ENCODE peak calls at places on chromosomes 13 and 19, in four cellular contexts. One of them, this sample, is unnamed.

GRCh38 chr19:13347351-13347750 is 158.9 kb downstream of the CACNA1A start:
- DNase-seq in HepG2: no peak
- DNase-seq in K562: no peak
- DNase-seq in GM12878: no peak
- DNase-seq in this sample: no peak

GRCh38 chr13:109869312-109870237 is 83.2 kb upstream of the IRS2 start:
- DNase-seq in HepG2: no peak
- DNase-seq in K562: peak
- DNase-seq in GM12878: no peak
- DNase-seq in this sample: peak

GRCh38 chr13:93226623-93227279 is at the start of gene GPC6:
- DNase-seq in HepG2: peak
- DNase-seq in K562: peak
- DNase-seq in GM12878: no peak
- DNase-seq in this sample: peak

GRCh38 chr19:1166872-1167573 is 7.0 kb downstream of the SBNO2 start:
- DNase-seq in HepG2: no peak
- DNase-seq in K562: no peak
- DNase-seq in GM12878: no peak
- DNase-seq in this sample: no peak

GRCh38 chr13:80059789-80060188 is 281.1 kb downstream of the SPRY2 start:
- DNase-seq in HepG2: no peak
- DNase-seq in K562: no peak
- DNase-seq in GM12878: no peak
- DNase-seq in this sample: no peak

GRCh38 chr19:47305309-47305751 is 4.3 kb upstream of the C5AR1 start:
- DNase-seq in HepG2: peak
- DNase-seq in K562: peak
- DNase-seq in GM12878: peak
- DNase-seq in this sample: peak

GRCh38 chr13:20799726-20800416 is 26.1 kb upstream of the EEF1AKMT1 start:
- DNase-seq in HepG2: no peak
- DNase-seq in K562: no peak
- DNase-seq in GM12878: no peak
- DNase-seq in this sample: peak

GRCh38 chr13:99995503-99996176 is 14.1 kb downstream of the ZIC2 start:
- DNase-seq in HepG2: no peak
- DNase-seq in K562: no peak
- DNase-seq in GM12878: no peak
- DNase-seq in this sample: no peak

GRCh38 chr13:35474551-35474950 is 1.9 kb downstream of the MAB21L1 start:
- DNase-seq in HepG2: no peak
- DNase-seq in K562: no peak
- DNase-seq in GM12878: no peak
- DNase-seq in this sample: no peak

GRCh38 chr13:31733066-31733465 is 6.3 kb upstream of the RXFP2 start:
- DNase-seq in HepG2: no peak
- DNase-seq in K562: no peak
- DNase-seq in GM12878: no peak
- DNase-seq in this sample: peak

GRCh38 chr19:28908941-28909340 is 304.0 kb downstream of the UQCRFS1 start:
- DNase-seq in HepG2: no peak
- DNase-seq in K562: no peak
- DNase-seq in GM12878: no peak
- DNase-seq in this sample: no peak

GRCh38 chr19:47609885-47610545 is 1.1 kb downstream of the BICRA start:
- DNase-seq in HepG2: peak
- DNase-seq in K562: peak
- DNase-seq in GM12878: no peak
- DNase-seq in this sample: peak

GRCh38 chr19:57063070-57063469 is 56.7 kb upstream of the USP29 start:
- DNase-seq in HepG2: no peak
- DNase-seq in K562: no peak
- DNase-seq in GM12878: no peak
- DNase-seq in this sample: no peak

GRCh38 chr13:99467764-99468163 is 33.5 kb upstream of the TM9SF2 start:
- DNase-seq in HepG2: no peak
- DNase-seq in K562: no peak
- DNase-seq in GM12878: no peak
- DNase-seq in this sample: peak

GRCh38 chr13:47175172-47175806 is 278.4 kb upstream of the HTR2A start:
- DNase-seq in HepG2: no peak
- DNase-seq in K562: no peak
- DNase-seq in GM12878: no peak
- DNase-seq in this sample: peak

GRCh38 chr19:43545981-43546380 is 13.0 kb downstream of the ZNF575 start:
- DNase-seq in HepG2: no peak
- DNase-seq in K562: no peak
- DNase-seq in GM12878: no peak
- DNase-seq in this sample: no peak

GRCh38 chr19:4523306-4524110 is 5.2 kb upstream of the PLIN4 start:
- DNase-seq in HepG2: peak
- DNase-seq in K562: peak
- DNase-seq in GM12878: no peak
- DNase-seq in this sample: peak

GRCh38 chr13:109309625-109310363 is 476.6 kb downstream of the IRS2 start:
- DNase-seq in HepG2: peak
- DNase-seq in K562: no peak
- DNase-seq in GM12878: no peak
- DNase-seq in this sample: no peak

GRCh38 chr13:44866512-44866911 is 122.8 kb downstream of the NUFIP1 start:
- DNase-seq in HepG2: no peak
- DNase-seq in K562: no peak
- DNase-seq in GM12878: no peak
- DNase-seq in this sample: no peak

GRCh38 chr13:39493966-39494365 is 109.0 kb downstream of the LHFPL6 start:
- DNase-seq in HepG2: no peak
- DNase-seq in K562: no peak
- DNase-seq in GM12878: no peak
- DNase-seq in this sample: no peak

GRCh38 chr19:16247353-16248182 is 49.9 kb downstream of the AP1M1 start:
- DNase-seq in HepG2: peak
- DNase-seq in K562: peak
- DNase-seq in GM12878: peak
- DNase-seq in this sample: peak

GRCh38 chr19:7072541-7072940 is 3.0 kb downstream of the ZNF557 start:
- DNase-seq in HepG2: no peak
- DNase-seq in K562: no peak
- DNase-seq in GM12878: no peak
- DNase-seq in this sample: no peak

GRCh38 chr13:35994131-35994966 is 136.8 kb downstream of the DCLK1 start:
- DNase-seq in HepG2: no peak
- DNase-seq in K562: no peak
- DNase-seq in GM12878: no peak
- DNase-seq in this sample: peak

GRCh38 chr13:110209950-110210603 is 96.9 kb downstream of the COL4A1 start:
- DNase-seq in HepG2: no peak
- DNase-seq in K562: no peak
- DNase-seq in GM12878: no peak
- DNase-seq in this sample: no peak

GRCh38 chr13:48235100-48235813 is 2.3 kb downstream of the ITM2B start:
- DNase-seq in HepG2: no peak
- DNase-seq in K562: no peak
- DNase-seq in GM12878: peak
- DNase-seq in this sample: peak

GRCh38 chr19:57813919-57814504 is 701 bp downstream of the ZNF552 start:
- DNase-seq in HepG2: peak
- DNase-seq in K562: peak
- DNase-seq in GM12878: no peak
- DNase-seq in this sample: no peak

GRCh38 chr19:24140591-24140990 is 53.6 kb downstream of the ZNF254 start:
- DNase-seq in HepG2: no peak
- DNase-seq in K562: no peak
- DNase-seq in GM12878: no peak
- DNase-seq in this sample: no peak

GRCh38 chr19:2478756-2479555 is 3.0 kb downstream of the GADD45B start:
- DNase-seq in HepG2: no peak
- DNase-seq in K562: no peak
- DNase-seq in GM12878: no peak
- DNase-seq in this sample: peak
- TF ChIP-seq POLR2A in HepG2: no peak
- TF ChIP-seq POLR2A in K562: no peak
- TF ChIP-seq POLR2A in GM12878: peak
- TF ChIP-seq POLR2A in this sample: peak

GRCh38 chr13:42996584-42996983 is 4.5 kb upstream of the EPSTI1 start:
- DNase-seq in HepG2: peak
- DNase-seq in K562: no peak
- DNase-seq in GM12878: no peak
- DNase-seq in this sample: peak

GRCh38 chr13:43003729-43004128 is 11.7 kb upstream of the EPSTI1 start:
- DNase-seq in HepG2: no peak
- DNase-seq in K562: no peak
- DNase-seq in GM12878: no peak
- DNase-seq in this sample: no peak

GRCh38 chr13:42997381-42997780 is 5.3 kb upstream of the EPSTI1 start:
- DNase-seq in HepG2: no peak
- DNase-seq in K562: no peak
- DNase-seq in GM12878: no peak
- DNase-seq in this sample: peak

GRCh38 chr13:43003010-43003409 is 11.0 kb upstream of the EPSTI1 start:
- DNase-seq in HepG2: no peak
- DNase-seq in K562: no peak
- DNase-seq in GM12878: no peak
- DNase-seq in this sample: peak

DNA sequence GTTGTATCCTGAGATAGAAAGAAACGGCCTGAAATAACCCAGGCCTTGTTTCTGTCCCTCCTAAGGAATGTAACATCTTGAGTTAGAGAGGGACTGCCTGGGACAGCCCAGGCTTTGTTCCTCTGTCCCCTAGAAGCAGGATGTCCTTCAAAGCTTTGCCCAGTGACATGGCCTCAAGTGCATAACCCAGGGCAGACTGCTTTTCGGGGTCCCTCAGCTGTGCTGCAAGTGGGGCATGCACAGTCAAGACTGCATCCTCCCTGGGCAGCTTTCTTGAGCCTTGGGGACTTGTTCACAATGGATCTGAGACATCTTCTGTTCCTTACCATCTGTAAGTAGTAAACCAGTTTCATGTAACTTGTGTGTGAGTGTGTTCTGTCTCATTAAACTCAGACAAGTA is 7.5 kb upstream of the EPSTI1 start:
- DNase-seq in HepG2: no peak
- DNase-seq in K562: no peak
- DNase-seq in GM12878: no peak
- DNase-seq in this sample: no peak
- TF ChIP-seq MXI1 in HepG2: no peak
- TF ChIP-seq MXI1 in K562: no peak
- TF ChIP-seq MXI1 in GM12878: no peak
- TF ChIP-seq MXI1 in this sample: no peak

GRCh38 chr19:6022570-6023049 is 44.7 kb upstream of the RANBP3 start:
- DNase-seq in HepG2: no peak
- DNase-seq in K562: no peak
- DNase-seq in GM12878: no peak
- DNase-seq in this sample: no peak
- TF ChIP-seq POLR2A in HepG2: no peak
- TF ChIP-seq POLR2A in K562: no peak
- TF ChIP-seq POLR2A in GM12878: no peak
- TF ChIP-seq POLR2A in this sample: no peak

GRCh38 chr13:104140557-104140956 is 1074.3 kb upstream of the SLC10A2 start:
- DNase-seq in HepG2: no peak
- DNase-seq in K562: no peak
- DNase-seq in GM12878: no peak
- DNase-seq in this sample: no peak
- TF ChIP-seq MXI1 in HepG2: no peak
- TF ChIP-seq MXI1 in K562: no peak
- TF ChIP-seq MXI1 in GM12878: no peak
- TF ChIP-seq MXI1 in this sample: no peak

GRCh38 chr13:51538626-51539179 is 45.6 kb upstream of the WDFY2 start:
- DNase-seq in HepG2: no peak
- DNase-seq in K562: no peak
- DNase-seq in GM12878: no peak
- DNase-seq in this sample: no peak

GRCh38 chr13:51534075-51534817 is 50.0 kb upstream of the WDFY2 start:
- DNase-seq in HepG2: no peak
- DNase-seq in K562: no peak
- DNase-seq in GM12878: no peak
- DNase-seq in this sample: no peak

GRCh38 chr13:51532736-51533197 is 51.5 kb upstream of the WDFY2 start:
- DNase-seq in HepG2: no peak
- DNase-seq in K562: no peak
- DNase-seq in GM12878: no peak
- DNase-seq in this sample: no peak
- TF ChIP-seq POLR2A in HepG2: no peak
- TF ChIP-seq POLR2A in K562: no peak
- TF ChIP-seq POLR2A in GM12878: no peak
- TF ChIP-seq POLR2A in this sample: no peak

GRCh38 chr19:14349426-14349825 is 31.8 kb upstream of the ADGRE5 start:
- DNase-seq in HepG2: no peak
- DNase-seq in K562: peak
- DNase-seq in GM12878: no peak
- DNase-seq in this sample: no peak

GRCh38 chr19:14350302-14350701 is 30.9 kb upstream of the ADGRE5 start:
- DNase-seq in HepG2: no peak
- DNase-seq in K562: peak
- DNase-seq in GM12878: no peak
- DNase-seq in this sample: no peak

GRCh38 chr19:14350866-14351265 is 30.4 kb upstream of the ADGRE5 start:
- DNase-seq in HepG2: no peak
- DNase-seq in K562: no peak
- DNase-seq in GM12878: no peak
- DNase-seq in this sample: no peak

GRCh38 chr19:14346279-14346678 is 35.0 kb upstream of the ADGRE5 start:
- DNase-seq in HepG2: no peak
- DNase-seq in K562: no peak
- DNase-seq in GM12878: no peak
- DNase-seq in this sample: no peak

GRCh38 chr19:14347999-14348889 is 33.0 kb upstream of the ADGRE5 start:
- DNase-seq in HepG2: peak
- DNase-seq in K562: peak
- DNase-seq in GM12878: no peak
- DNase-seq in this sample: no peak
- TF ChIP-seq MXI1 in HepG2: no peak
- TF ChIP-seq MXI1 in K562: no peak
- TF ChIP-seq MXI1 in GM12878: no peak
- TF ChIP-seq MXI1 in this sample: no peak

DNA sequence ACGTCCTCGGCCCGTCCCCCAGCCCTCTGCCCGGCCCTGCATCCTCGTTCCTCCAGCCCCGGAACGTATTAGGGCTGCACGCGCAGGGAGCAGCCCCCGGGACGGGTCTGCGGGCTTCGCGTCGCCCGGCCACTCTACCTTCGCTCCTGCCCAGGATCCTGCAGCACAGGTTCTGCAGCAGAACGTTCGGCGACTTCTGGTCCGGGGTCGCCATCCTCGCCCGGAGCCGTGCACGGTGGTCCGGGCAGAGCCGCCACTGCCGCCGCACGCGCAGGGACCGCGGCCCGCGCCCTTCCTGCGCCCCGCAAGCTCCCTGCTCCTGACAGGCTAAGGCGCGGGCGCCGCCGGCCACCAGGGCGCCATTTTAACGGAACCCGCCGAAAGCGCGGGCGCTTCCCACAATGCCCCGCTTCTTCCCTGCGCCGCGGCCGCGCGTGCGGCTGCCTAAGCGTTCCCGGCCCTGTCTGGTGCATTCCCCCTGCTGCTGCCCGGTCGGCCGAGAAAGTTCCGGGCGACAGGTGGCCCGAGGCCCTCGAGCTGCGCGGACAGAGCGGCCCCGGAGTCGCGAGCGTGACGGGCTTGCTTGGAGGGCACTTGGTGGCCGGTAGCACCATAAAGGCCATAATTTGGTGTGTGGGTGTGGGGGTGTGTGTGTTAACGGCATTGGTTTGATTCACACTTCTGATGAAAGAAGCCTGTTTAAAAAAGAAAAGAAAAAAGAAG is at the start of gene TUBGCP3:
- DNase-seq in HepG2: peak
- DNase-seq in K562: peak
- DNase-seq in GM12878: no peak
- DNase-seq in this sample: peak
- TF ChIP-seq POLR2A in HepG2: peak
- TF ChIP-seq POLR2A in K562: peak
- TF ChIP-seq POLR2A in GM12878: peak
- TF ChIP-seq POLR2A in this sample: peak

This sample was measured in IMR-90.